ENCODE peak calls at places on chromosomes 7 and 10, in five cellular contexts. A is foreskin fibroblast, Y is natural killer cell, E is left ventricle myocardium inferior, Q is coronary artery. D is an unnamed sample.

GRCh38 chr7:117350027-117350426 is 27.2 kb upstream of the WNT2 start:
- DNase-seq in A (no peak), Y (no peak), E (no peak), Q (no peak), D (no peak)

GRCh38 chr7:101169110-101169837 is 3.9 kb upstream of the VGF start:
- DNase-seq in A (no peak), Y (no peak), E (no peak), Q (no peak), D (no peak)

GRCh38 chr7:92076509-92076908 is 57.8 kb downstream of the CYP51A1 start:
- DNase-seq in A (no peak), Y (no peak), E (no peak), Q (no peak), D (no peak)

GRCh38 chr10:96585726-96586418 is 940 bp downstream of the TM9SF3 start:
- DNase-seq in A (no peak), Y (no peak), E (no peak), Q (no peak), D (no peak)

GRCh38 chr7:45921699-45922519 is 837 bp upstream of the IGFBP3 start:
- DNase-seq in A (peak; percentile 65), Y (no peak), E (peak; percentile 66), Q (no peak), D (peak; percentile 56)

GRCh38 chr10:21076381-21076780 is 179.3 kb upstream of the NEBL start:
- DNase-seq in A (no peak), Y (no peak), E (no peak), Q (no peak), D (no peak)

GRCh38 chr7:94206295-94206694 is 188.4 kb upstream of the COL1A2 start:
- DNase-seq in A (no peak), Y (no peak), E (no peak), Q (no peak), D (no peak)

GRCh38 chr7:110620336-110620735 is 470.6 kb upstream of the LRRN3 start:
- DNase-seq in A (no peak), Y (no peak), E (no peak), Q (no peak), D (no peak)

GRCh38 chr10:35752469-35753450 is 110.7 kb upstream of the FZD8 start:
- DNase-seq in A (no peak), Y (no peak), E (peak; percentile 17), Q (no peak), D (no peak)

GRCh38 chr7:133827707-133828580 is 299.2 kb upstream of the LRGUK start:
- DNase-seq in A (no peak), Y (no peak), E (no peak), Q (no peak), D (no peak)

GRCh38 chr7:82567356-82567755 is 123.8 kb upstream of the CACNA2D1 start:
- DNase-seq in A (no peak), Y (no peak), E (no peak), Q (no peak), D (no peak)

GRCh38 chr7:126436213-126436868 is 816.4 kb downstream of the GRM8 start:
- DNase-seq in A (no peak), Y (no peak), E (no peak), Q (no peak), D (no peak)

GRCh38 chr7:84469034-84469433 is 274.4 kb upstream of the SEMA3A start:
- DNase-seq in A (no peak), Y (no peak), E (no peak), Q (no peak), D (no peak)

GRCh38 chr7:150379590-150380379 is 655 bp downstream of the ZNF775 start:
- DNase-seq in A (no peak), Y (no peak), E (no peak), Q (no peak), D (no peak)

GRCh38 chr7:91603707-91604106 is 276.8 kb downstream of the MTERF1 start:
- DNase-seq in A (no peak), Y (no peak), E (no peak), Q (no peak), D (no peak)

GRCh38 chr7:35004531-35005096 is 32.7 kb downstream of the DPY19L1 start:
- DNase-seq in A (no peak), Y (no peak), E (no peak), Q (no peak), D (no peak)

GRCh38 chr7:45574521-45575500 is 643 bp downstream of the ADCY1 start:
- DNase-seq in A (peak; percentile 51), Y (no peak), E (peak; percentile 35), Q (peak; percentile 63), D (peak; percentile 64)

GRCh38 chr7:3246133-3246532 is 54.9 kb upstream of the SDK1 start:
- DNase-seq in A (no peak), Y (no peak), E (no peak), Q (no peak), D (no peak)

GRCh38 chr7:106177738-106178592 is 65.9 kb upstream of the SYPL1 start:
- DNase-seq in A (no peak), Y (no peak), E (peak; percentile 36), Q (no peak), D (no peak)

GRCh38 chr7:68218461-68218860 is 1221.8 kb downstream of the TYW1 start:
- DNase-seq in A (no peak), Y (no peak), E (no peak), Q (no peak), D (no peak)

DNA sequence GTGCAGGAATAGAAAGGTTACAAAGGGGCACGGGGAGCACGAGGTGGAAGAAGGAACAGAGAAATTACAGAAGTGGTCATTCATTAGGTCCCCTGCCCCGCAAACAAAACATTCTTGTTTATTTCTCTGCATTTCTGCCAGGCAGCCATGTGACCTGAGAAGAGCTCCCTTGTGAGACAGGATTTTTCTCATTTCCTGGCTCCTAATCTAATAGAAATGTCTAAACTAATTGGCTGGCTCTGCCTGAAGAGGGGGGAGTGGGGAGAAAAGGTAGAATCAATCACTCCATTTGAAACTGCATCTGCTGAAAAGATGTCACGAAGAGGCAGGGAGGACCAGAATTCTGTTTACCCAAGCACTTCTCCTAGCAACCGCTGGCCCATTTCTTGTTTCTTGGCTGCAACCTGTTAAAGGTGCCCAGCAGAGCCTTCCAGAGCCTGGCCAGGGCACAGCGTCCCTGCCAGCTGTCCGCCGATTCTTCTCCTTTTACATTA is 1227.5 kb downstream of the TYW1 start:
- DNase-seq in A (no peak), Y (no peak), E (no peak), Q (no peak), D (no peak)
- TF ChIP-seq CTCF in A (no peak), Y (no peak), E (no peak), Q (no peak), D (no peak)

DNA sequence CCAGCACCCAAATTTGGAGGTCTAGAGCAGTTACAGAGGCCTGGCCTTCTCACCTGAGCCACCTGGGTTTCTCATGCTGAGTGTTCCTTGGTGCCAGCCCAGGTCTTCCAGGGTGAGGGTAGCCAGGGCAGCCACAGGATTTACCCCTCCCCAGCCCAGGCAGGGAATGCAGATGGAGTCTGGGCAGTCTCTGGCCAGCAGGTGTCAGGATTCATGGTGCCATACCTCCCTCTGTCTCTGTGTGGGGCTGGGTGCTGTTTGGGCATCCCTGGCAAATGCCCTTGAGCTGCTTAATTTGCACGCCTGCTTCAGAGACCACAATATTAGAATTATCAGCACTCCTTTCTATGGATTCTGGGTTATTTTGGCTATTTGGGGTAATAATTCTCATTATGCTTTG is 246.7 kb downstream of the GFRA1 start:
- DNase-seq in A (no peak), Y (no peak), E (no peak), Q (no peak), D (no peak)
- TF ChIP-seq CTCF in A (peak; percentile 24), Y (no peak), E (no peak), Q (no peak), D (no peak)

DNA sequence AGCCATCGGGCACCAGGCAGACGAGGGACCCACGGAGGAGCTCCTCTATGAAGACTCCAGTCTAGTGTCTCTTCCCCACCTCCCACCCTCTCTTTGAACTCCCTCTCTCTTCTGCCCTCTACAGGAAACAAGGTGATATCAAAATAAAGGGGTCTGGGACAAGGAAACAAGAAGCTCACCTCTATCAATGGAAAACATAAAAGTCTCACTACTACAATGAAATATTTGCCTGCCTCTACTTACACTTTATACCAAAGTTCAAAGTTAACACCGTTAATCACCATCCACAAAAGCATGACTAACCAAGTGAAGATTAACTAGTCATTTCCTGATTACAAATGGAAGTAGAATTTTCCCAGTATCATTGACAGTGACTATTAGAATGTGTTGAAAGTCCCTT is 82.2 kb downstream of the PARD3 start:
- DNase-seq in A (peak; percentile 41), Y (no peak), E (no peak), Q (no peak), D (no peak)
- TF ChIP-seq CTCF in A (no peak), Y (no peak), E (no peak), Q (no peak), D (peak; percentile 31)

DNA sequence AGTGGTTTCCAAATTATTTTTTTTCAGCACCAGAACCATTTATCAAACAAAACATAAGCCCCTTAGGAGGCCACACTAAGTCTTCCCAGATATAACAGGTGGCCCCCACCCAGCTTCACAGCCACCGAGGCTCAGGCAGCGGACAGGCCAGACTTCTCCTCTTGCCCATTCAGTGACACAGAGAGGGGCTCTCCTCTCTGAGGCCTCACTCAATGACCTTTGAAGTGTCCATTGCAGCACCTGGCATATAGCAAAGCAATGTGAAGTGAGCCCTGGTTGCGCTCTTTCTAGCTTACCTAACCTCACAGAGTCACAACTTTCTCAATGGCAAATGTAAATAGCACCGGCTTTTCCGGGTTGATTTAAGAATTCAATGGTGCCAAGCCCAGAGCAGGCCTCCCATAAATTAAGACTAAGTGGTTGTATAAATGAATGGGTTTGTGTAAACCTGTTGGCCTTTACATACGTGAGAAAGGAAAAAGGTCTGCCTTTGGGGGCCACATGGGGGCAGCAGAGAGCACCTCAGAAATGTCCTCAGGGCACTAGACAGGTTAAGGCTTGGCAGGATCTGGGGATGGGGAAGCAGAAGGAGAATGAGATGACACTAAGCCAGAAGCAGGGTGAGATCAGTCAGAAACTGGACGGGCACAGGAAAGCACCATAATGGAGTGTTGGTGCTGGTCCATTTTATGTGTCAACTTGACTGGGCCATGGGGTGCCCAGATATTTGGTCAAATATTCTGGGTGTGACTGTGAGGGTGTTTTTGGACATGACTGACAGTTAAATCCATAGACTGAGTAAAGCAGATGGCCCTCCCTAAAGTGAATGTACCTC is 59.1 kb downstream of the FRMPD2 start:
- DNase-seq in A (peak; percentile 9), Y (peak; percentile 24), E (no peak), Q (no peak), D (peak; percentile 49)
- TF ChIP-seq CTCF in A (peak; percentile 53), Y (peak; percentile 67), E (peak; percentile 64), Q (no peak), D (peak; percentile 79)

DNA sequence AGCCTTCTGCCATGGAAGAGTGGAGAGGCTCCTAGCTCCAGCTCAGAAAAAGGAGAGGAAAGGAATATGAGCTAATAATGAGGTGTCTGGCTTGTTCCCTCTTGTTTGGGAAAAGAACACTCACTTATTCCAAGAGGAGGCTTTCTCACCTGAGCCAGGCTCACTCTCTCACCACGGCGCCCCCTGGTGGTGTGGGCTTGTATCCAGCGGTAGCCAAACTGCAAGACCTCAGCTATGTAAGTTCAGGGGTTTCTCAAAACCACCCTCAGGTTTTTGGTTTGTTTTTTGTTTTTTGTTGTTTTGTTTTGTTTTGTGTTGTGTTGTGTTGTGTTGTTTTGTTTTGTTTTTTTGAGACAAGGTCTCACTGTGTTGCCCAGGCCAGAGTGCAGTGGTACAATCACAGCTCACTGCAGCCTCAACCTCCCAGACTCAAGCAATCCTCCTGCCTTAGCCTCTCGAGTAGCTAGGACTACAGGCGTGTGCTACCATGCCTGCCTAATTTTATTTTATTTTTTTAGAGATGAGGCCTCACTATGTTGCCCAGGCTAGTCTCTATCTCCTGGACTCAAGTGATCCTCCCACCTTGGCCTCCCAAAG is 124.0 kb downstream of the TMEM130 start:
- DNase-seq in A (peak; percentile 22), Y (peak; percentile 48), E (peak; percentile 63), Q (no peak), D (peak; percentile 84)
- TF ChIP-seq CTCF in A (peak; percentile 83), Y (peak; percentile 68), E (peak; percentile 83), Q (peak; percentile 59), D (peak; percentile 92)